ENCODE peak calls at places on chromosomes 3 and 15, in eight cellular contexts. F is dorsolateral prefrontal cortex, E is colonic mucosa, D is upper lobe of right lung, M is epithelial cell of esophagus, V is mammary epithelial cell, Z is astrocyte of the spinal cord, G is cardiac fibroblast. T is an unnamed sample.

GRCh38 chr3:12868039-12869024 is 27.0 kb upstream of the RPL32 start:
- DNase-seq in E (peak), V (peak), F (peak), M (peak), G (peak), Z (peak), D (peak), T (peak)

GRCh38 chr3:182954553-182954952 is 25.8 kb downstream of the DCUN1D1 start:
- DNase-seq in F (no peak), G (no peak), V (no peak), Z (no peak), M (no peak), D (no peak), E (no peak), T (no peak)

GRCh38 chr3:130378677-130379191 is 33.3 kb downstream of the COL6A5 start:
- DNase-seq in M (no peak), G (no peak), Z (no peak), E (no peak), V (no peak), F (no peak), D (no peak), T (no peak)

GRCh38 chr15:68672781-68673205 is 94.0 kb downstream of the CORO2B start:
- DNase-seq in D (peak), F (peak), M (no peak), E (no peak), Z (peak), V (no peak), G (peak), T (peak)

GRCh38 chr3:196699749-196700148 is 12.3 kb downstream of the CEP19 start:
- DNase-seq in V (no peak), M (no peak), Z (no peak), E (no peak), D (no peak), F (no peak), G (no peak), T (no peak)

GRCh38 chr15:71079208-71080044 is 35.8 kb upstream of the THSD4 start:
- DNase-seq in E (peak), D (no peak), M (peak), G (peak), F (no peak), Z (peak), V (peak), T (peak)

GRCh38 chr3:76463501-76463900 is 576.4 kb upstream of the ROBO2 start:
- DNase-seq in F (no peak), G (no peak), V (no peak), D (no peak), M (no peak), E (no peak), Z (no peak), T (no peak)

GRCh38 chr15:72197460-72198409 is at the start of gene GRAMD2A:
- DNase-seq in E (peak), V (peak), G (peak), Z (peak), F (no peak), M (peak), D (peak), T (peak)

GRCh38 chr15:76866008-76866407 is 39.1 kb downstream of the SCAPER start:
- DNase-seq in E (no peak), Z (no peak), F (no peak), G (peak), M (peak), V (peak), D (no peak), T (peak)

GRCh38 chr15:77530576-77530975 is 102.1 kb downstream of the LINGO1 start:
- DNase-seq in V (no peak), M (no peak), D (peak), G (no peak), E (no peak), F (no peak), Z (no peak), T (no peak)

GRCh38 chr3:160052385-160053047 is 63.9 kb downstream of the IL12A start:
- DNase-seq in Z (peak), M (no peak), E (no peak), G (peak), V (no peak), F (no peak), D (no peak), T (no peak)

GRCh38 chr15:37093480-37094410 is 6.6 kb downstream of the MEIS2 start:
- DNase-seq in Z (peak), E (no peak), D (no peak), G (peak), M (peak), V (peak), F (no peak), T (peak)

GRCh38 chr15:58467121-58467721 is 35.4 kb downstream of the LIPC start:
- DNase-seq in F (no peak), Z (peak), G (no peak), V (no peak), D (no peak), E (no peak), M (no peak), T (no peak)

GRCh38 chr3:183438749-183439148 is 10.3 kb upstream of the MCF2L2 start:
- DNase-seq in D (no peak), E (peak), V (no peak), M (no peak), G (no peak), F (no peak), Z (no peak), T (no peak)

GRCh38 chr15:67176195-67176971 is 78.1 kb downstream of the AAGAB start:
- DNase-seq in M (no peak), Z (no peak), E (no peak), G (no peak), V (no peak), D (peak), F (no peak), T (no peak)

GRCh38 chr15:36798366-36798765 is 218.9 kb downstream of the CDIN1 start:
- DNase-seq in Z (peak), E (no peak), F (no peak), V (no peak), D (no peak), M (no peak), G (peak), T (peak)

GRCh38 chr3:72661115-72661457 is 187.2 kb downstream of the SHQ1 start:
- DNase-seq in Z (peak), V (peak), D (peak), E (peak), G (peak), F (peak), M (peak), T (peak)

GRCh38 chr3:138945646-138946553 is 1.0 kb downstream of the FOXL2 start:
- DNase-seq in E (peak), F (no peak), M (peak), Z (peak), G (no peak), V (peak), D (no peak), T (peak)

GRCh38 chr3:128950223-128950938 is 43.5 kb downstream of the CFAP92 start:
- DNase-seq in E (peak), F (peak), M (peak), Z (peak), D (no peak), V (no peak), G (peak), T (peak)

GRCh38 chr3:79039192-79039591 is 728.6 kb downstream of the ROBO1 start:
- DNase-seq in Z (no peak), F (no peak), V (no peak), G (peak), M (peak), D (no peak), E (no peak), T (peak)

GRCh38 chr15:66648588-66648987 is 53.4 kb upstream of the SMAD6 start:
- DNase-seq in D (no peak), F (no peak), M (no peak), Z (no peak), E (no peak), G (no peak), V (no peak), T (no peak)

GRCh38 chr15:65420975-65421359 is 1.8 kb downstream of the IGDCC4 start:
- DNase-seq in E (no peak), M (no peak), D (no peak), V (no peak), G (no peak), Z (no peak), F (no peak), T (no peak)

GRCh38 chr3:125611908-125612307 is 16.6 kb upstream of the OSBPL11 start:
- DNase-seq in V (no peak), G (no peak), E (no peak), D (no peak), Z (no peak), F (no peak), M (no peak), T (no peak)

DNA sequence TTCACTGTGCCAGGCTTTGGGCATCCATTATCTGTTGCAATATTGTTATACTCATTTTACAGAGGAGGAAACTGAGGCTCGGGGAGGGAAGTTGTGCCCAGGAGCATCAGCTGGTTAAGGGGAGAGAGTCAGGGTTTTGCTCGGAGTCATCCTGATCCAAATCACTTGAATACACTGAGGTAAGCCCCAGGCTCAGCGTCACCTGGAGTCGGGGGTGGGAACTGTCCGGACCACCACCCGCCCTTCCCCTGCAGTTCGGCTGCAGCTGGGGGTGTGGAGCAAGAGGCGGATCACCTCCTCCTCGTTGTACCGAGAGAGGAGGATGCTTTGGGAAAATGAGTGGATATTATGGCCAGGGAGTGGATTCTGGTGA is 646 bp downstream of the HRH1 start:
- DNase-seq in F (no peak), E (no peak), D (no peak), V (peak), Z (peak), G (peak), M (peak), T (peak)
- TF ChIP-seq CTCF in F (no peak), E (no peak), D (no peak), V (no peak), Z (peak), G (peak), M (no peak), T (peak)

GRCh38 chr3:168093229-168093628 is 2.5 kb downstream of the GOLIM4 start:
- DNase-seq in D (no peak), Z (peak), E (no peak), G (no peak), M (no peak), F (no peak), V (no peak), T (no peak)
- H3K4me3 ChIP-seq in D (peak), Z (peak), E (peak), G (peak), M (peak), F (peak), V (no peak), T (peak)

DNA sequence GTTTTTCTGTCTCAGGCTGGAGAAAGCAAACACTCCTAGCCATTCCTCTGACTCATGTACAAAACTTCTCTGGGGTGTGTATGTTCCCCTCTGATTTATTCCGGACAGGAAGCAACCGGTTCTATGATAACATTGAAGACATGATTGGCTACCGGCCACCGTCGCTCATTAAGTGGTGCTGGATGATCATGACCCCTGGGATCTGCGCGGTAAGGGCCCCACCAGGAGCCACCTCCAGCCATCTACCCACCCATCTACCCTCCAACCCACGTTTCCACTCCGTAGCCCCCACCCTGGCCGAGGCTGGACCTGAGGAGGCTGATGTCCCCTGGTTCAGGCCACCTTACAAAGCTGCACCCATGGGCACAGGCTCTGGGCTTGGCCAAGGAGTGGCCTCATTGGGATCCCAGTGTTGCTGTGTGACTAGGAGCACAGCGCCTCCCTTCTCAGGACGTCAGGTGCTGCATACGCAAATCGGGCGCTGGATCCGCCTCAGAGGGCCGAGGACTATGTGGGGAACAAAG is 58.5 kb upstream of the SLC6A1 start:
- DNase-seq in G (peak), F (peak), E (no peak), M (peak), D (peak), Z (peak), V (peak), T (peak)
- TF ChIP-seq CTCF in G (no peak), F (no peak), E (no peak), M (no peak), D (no peak), Z (peak), V (no peak), T (no peak)

GRCh38 chr3:106241593-106241992 is 372.8 kb upstream of the CBLB start:
- DNase-seq in F (no peak), Z (no peak), D (no peak), E (no peak), V (no peak), M (no peak), G (no peak), T (no peak)
- H3K4me3 ChIP-seq in F (no peak), Z (no peak), D (no peak), E (no peak), V (no peak), M (no peak), G (no peak), T (no peak)